ENCODE peak calls at places on chromosomes 6 and 20, in five cellular contexts. S, P, I, H and X are unnamed samples.

GRCh38 chr20:43247361-43247760 is 57.7 kb upstream of the PTPRT start:
- DNase-seq in P (no peak), S (no peak), I (no peak), H (no peak), X (no peak)

GRCh38 chr6:17107768-17108325 is 6.0 kb downstream of the STMND1 start:
- DNase-seq in P (no peak), H (no peak), I (no peak), S (peak), X (no peak)

GRCh38 chr20:50957276-50957675 is 1.1 kb downstream of the DPM1 start:
- DNase-seq in P (no peak), H (no peak), I (no peak), S (peak), X (no peak)

GRCh38 chr20:24504331-24505285 is 35.2 kb downstream of the SYNDIG1 start:
- DNase-seq in I (no peak), P (no peak), S (no peak), H (no peak), X (no peak)

GRCh38 chr6:46191961-46192360 is 21.2 kb upstream of the ENPP5 start:
- DNase-seq in P (no peak), I (no peak), S (peak), H (no peak), X (no peak)

GRCh38 chr6:118280210-118280609 is 267.9 kb upstream of the PLN start:
- DNase-seq in P (no peak), I (no peak), H (no peak), S (no peak), X (no peak)

GRCh38 chr20:34524426-34524825 is 8.2 kb downstream of the DYNLRB1 start:
- DNase-seq in S (no peak), H (no peak), I (no peak), P (no peak), X (no peak)

GRCh38 chr20:10610266-10610665 is 63.5 kb downstream of the JAG1 start:
- DNase-seq in I (no peak), S (peak), H (no peak), P (no peak), X (no peak)

GRCh38 chr6:110387986-110388385 is 27.4 kb downstream of the DDO start:
- DNase-seq in I (no peak), P (no peak), H (no peak), S (no peak), X (no peak)

GRCh38 chr6:52063584-52064400 is 23.6 kb downstream of the PKHD1 start:
- DNase-seq in P (peak), H (no peak), I (peak), S (peak), X (no peak)

GRCh38 chr20:38728911-38729642 is 4.8 kb downstream of the SLC32A1 start:
- DNase-seq in P (no peak), S (no peak), H (no peak), I (no peak), X (no peak)

GRCh38 chr6:130517444-130517931 is 151.7 kb downstream of the TMEM200A start:
- DNase-seq in S (peak), P (no peak), H (no peak), I (peak), X (no peak)

GRCh38 chr20:42678895-42679294 is 510.8 kb downstream of the PTPRT start:
- DNase-seq in P (no peak), S (no peak), H (no peak), I (no peak), X (no peak)

GRCh38 chr6:60671369-60671768 is 1614.7 kb downstream of the KHDRBS2 start:
- DNase-seq in P (no peak), S (no peak), H (no peak), I (no peak), X (no peak)

GRCh38 chr20:21302645-21303060 is 478 bp upstream of the XRN2 start:
- DNase-seq in I (no peak), H (no peak), P (no peak), S (no peak), X (no peak)

GRCh38 chr6:163634514-163635171 is 220.1 kb downstream of the QKI start:
- DNase-seq in H (no peak), P (no peak), I (no peak), S (no peak), X (no peak)

GRCh38 chr6:156718647-156719394 is 58.4 kb upstream of the ARID1B start:
- DNase-seq in H (peak), P (peak), I (peak), S (peak), X (peak)

GRCh38 chr20:5531318-5532081 is 214.7 kb upstream of the PROKR2 start:
- DNase-seq in I (no peak), S (peak), P (no peak), H (no peak), X (no peak)

GRCh38 chr6:166667886-166668620 is 41.0 kb upstream of the RPS6KA2 start:
- DNase-seq in H (no peak), I (no peak), P (no peak), S (no peak), X (no peak)

GRCh38 chr6:130019796-130020105 is 1.4 kb downstream of the L3MBTL3 start:
- DNase-seq in S (no peak), P (no peak), H (peak), I (no peak), X (no peak)

GRCh38 chr20:19967441-19967840 is 49.7 kb upstream of the NAA20 start:
- DNase-seq in S (no peak), I (no peak), P (no peak), H (no peak), X (no peak)

GRCh38 chr6:33610779-33611421 is 10.2 kb upstream of the ITPR3 start:
- DNase-seq in H (no peak), S (no peak), I (no peak), P (no peak), X (no peak)

GRCh38 chr6:147154454-147154853 is 49.8 kb upstream of the STXBP5 start:
- DNase-seq in S (peak), P (no peak), I (no peak), H (no peak), X (no peak)

GRCh38 chr20:24934101-24934661 is 14.9 kb upstream of the CST7 start:
- DNase-seq in S (no peak), H (no peak), I (no peak), P (no peak), X (no peak)

GRCh38 chr6:141402489-141402888 is 730.2 kb upstream of the GJE1 start:
- DNase-seq in P (no peak), H (no peak), S (no peak), I (no peak), X (no peak)

GRCh38 chr20:34709044-34709835 is 5.1 kb downstream of the TP53INP2 start:
- DNase-seq in I (peak), S (peak), H (peak), P (peak), X (peak)

GRCh38 chr6:57226221-57226620 is 4.1 kb upstream of the RAB23 start:
- DNase-seq in I (no peak), H (no peak), S (no peak), P (no peak), X (no peak)

GRCh38 chr20:37837934-37838333 is 65.0 kb upstream of the VSTM2L start:
- DNase-seq in S (no peak), I (no peak), H (no peak), P (no peak), X (no peak)

GRCh38 chr6:161407581-161407980 is 133.7 kb upstream of the AGPAT4 start:
- DNase-seq in S (peak), I (no peak), H (no peak), P (no peak), X (no peak)

GRCh38 chr6:122007366-122007765 is 392.1 kb upstream of the HSF2 start:
- DNase-seq in H (no peak), S (peak), I (no peak), P (no peak), X (no peak)

GRCh38 chr20:59421920-59422637 is 121.7 kb downstream of the EDN3 start:
- DNase-seq in H (no peak), S (no peak), P (no peak), I (no peak), X (no peak)

GRCh38 chr20:10798811-10799210 is 125.0 kb upstream of the JAG1 start:
- DNase-seq in S (peak), P (no peak), H (no peak), I (no peak), X (no peak)

GRCh38 chr6:69584913-69585729 is 211.7 kb downstream of the LMBRD1 start:
- DNase-seq in P (no peak), S (peak), H (no peak), I (no peak), X (no peak)

GRCh38 chr6:149441740-149442139 is 41.7 kb downstream of the SUMO4 start:
- DNase-seq in S (no peak), H (no peak), I (no peak), P (no peak), X (no peak)

GRCh38 chr6:31114970-31115849 is 610 bp downstream of the PSORS1C1 start:
- DNase-seq in P (no peak), I (peak), H (no peak), S (peak), X (no peak)